ENCODE peak calls at places on chromosomes 2 and 18, in five cellular contexts. Z is NCI-H2107, I is cardiac muscle cell, A is T-helper 9 cell, X is HEK293T. M is an unnamed sample.

GRCh38 chr18:74544898-74545297 is 10.6 kb downstream of the CNDP1 start:
- DNase-seq in Z (no peak), I (no peak), A (no peak), X (no peak), M (no peak)

GRCh38 chr2:236826727-236827126 is 257.1 kb downstream of the ACKR3 start:
- DNase-seq in Z (no peak), I (no peak), A (no peak), X (no peak), M (no peak)

GRCh38 chr2:20050712-20051517 is 513 bp downstream of the LAPTM4A start:
- DNase-seq in Z (peak), I (peak), A (no peak), X (peak), M (no peak)

GRCh38 chr2:15031745-15032240 is 399.3 kb downstream of the LRATD1 start:
- DNase-seq in Z (no peak), I (no peak), A (no peak), X (no peak), M (no peak)

GRCh38 chr2:1517786-1518500 is 104.7 kb downstream of the TPO start:
- DNase-seq in Z (no peak), I (no peak), A (no peak), X (no peak), M (no peak)

GRCh38 chr2:43074052-43074451 is 152.4 kb downstream of the ZFP36L2 start:
- DNase-seq in Z (no peak), I (no peak), A (no peak), X (no peak), M (no peak)

GRCh38 chr2:133109772-133110171 is 439.8 kb upstream of the LYPD1 start:
- DNase-seq in Z (no peak), I (peak), A (no peak), X (no peak), M (no peak)

GRCh38 chr2:105125428-105125827 is 87.6 kb downstream of the MRPS9 start:
- DNase-seq in Z (no peak), I (no peak), A (no peak), X (no peak), M (no peak)

GRCh38 chr2:26941486-26941885 is 29.0 kb upstream of the MAPRE3 start:
- DNase-seq in Z (no peak), I (no peak), A (no peak), X (no peak), M (no peak)

GRCh38 chr2:208039661-208040060 is 14.3 kb upstream of the PLEKHM3 start:
- DNase-seq in Z (no peak), I (no peak), A (no peak), X (no peak), M (no peak)

GRCh38 chr18:35029770-35030169 is 11.4 kb upstream of the MAPRE2 start:
- DNase-seq in Z (no peak), I (no peak), A (no peak), X (no peak), M (no peak)

GRCh38 chr2:162591403-162592083 is 247.0 kb downstream of the KCNH7 start:
- DNase-seq in Z (no peak), I (no peak), A (no peak), X (no peak), M (no peak)

GRCh38 chr2:196725882-196726281 is 73.6 kb downstream of the GTF3C3 start:
- DNase-seq in Z (no peak), I (no peak), A (no peak), X (no peak), M (no peak)

GRCh38 chr2:201698588-201699226 is at the start of gene MPP4:
- DNase-seq in Z (no peak), I (peak), A (no peak), X (no peak), M (no peak)

GRCh38 chr18:75123113-75123512 is 85.8 kb downstream of the PTGR3 start:
- DNase-seq in Z (peak), I (no peak), A (no peak), X (no peak), M (no peak)

GRCh38 chr2:3476386-3477033 is 42.8 kb downstream of the ADI1 start:
- DNase-seq in Z (no peak), I (no peak), A (no peak), X (no peak), M (peak)

GRCh38 chr18:51196116-51196810 is 1.2 kb downstream of the MEX3C start:
- DNase-seq in Z (peak), I (peak), A (peak), X (no peak), M (peak)

GRCh38 chr2:221431477-221431876 is 140.6 kb downstream of the EPHA4 start:
- DNase-seq in Z (no peak), I (no peak), A (no peak), X (no peak), M (no peak)

GRCh38 chr2:222194669-222195068 is 104.1 kb downstream of the PAX3 start:
- DNase-seq in Z (no peak), I (no peak), A (no peak), X (no peak), M (no peak)

GRCh38 chr2:144507441-144508161 is 12.3 kb downstream of the ZEB2 start:
- DNase-seq in Z (no peak), I (no peak), A (no peak), X (no peak), M (no peak)

GRCh38 chr2:42009657-42010580 is 37.9 kb upstream of the PKDCC start:
- DNase-seq in Z (no peak), I (peak), A (no peak), X (no peak), M (no peak)

GRCh38 chr2:168912466-168913170 is 11.5 kb downstream of the G6PC2 start:
- DNase-seq in Z (no peak), I (peak), A (no peak), X (no peak), M (peak)

GRCh38 chr2:101517753-101518152 is 42.8 kb upstream of the RFX8 start:
- DNase-seq in Z (no peak), I (peak), A (no peak), X (no peak), M (no peak)